ENCODE peak calls at places on chromosomes 11 and 22, in eight cellular contexts. K is amniotic epithelial cell, B is sigmoid colon, F is astrocyte of the hippocampus, Q is kidney glomerular epithelial cell, A is neural crest cell, H is ACHN, I is NCI-H1105 treated with DMSO at 0.1 percent for 48 hours. O is an unnamed sample.

GRCh38 chr22:40479126-40479800 is 108.9 kb downstream of the SGSM3 start:
- DNase-seq in K (no peak), B (no peak), F (no peak), Q (no peak), A (no peak), H (no peak), I (no peak), O (no peak)

GRCh38 chr11:69637601-69637955 is 3.4 kb upstream of the CCND1 start:
- DNase-seq in K (no peak), B (peak), F (no peak), Q (no peak), A (no peak), H (no peak), I (no peak), O (no peak)

GRCh38 chr11:118544010-118544646 is 13.1 kb downstream of the TMEM25 start:
- DNase-seq in K (no peak), B (no peak), F (no peak), Q (no peak), A (no peak), H (no peak), I (no peak), O (no peak)

GRCh38 chr11:117875397-117876048 is 935 bp downstream of the FXYD6 start:
- DNase-seq in K (no peak), B (peak), F (peak), Q (no peak), A (no peak), H (no peak), I (peak), O (no peak)

GRCh38 chr11:26048271-26048670 is 283.7 kb upstream of the ANO3 start:
- DNase-seq in K (no peak), B (no peak), F (no peak), Q (no peak), A (no peak), H (no peak), I (no peak), O (no peak)

GRCh38 chr11:114172871-114173444 is 113.4 kb downstream of the ZBTB16 start:
- DNase-seq in K (no peak), B (no peak), F (no peak), Q (no peak), A (no peak), H (no peak), I (peak), O (no peak)

GRCh38 chr22:17706451-17706900 is 67.8 kb downstream of the BID start:
- DNase-seq in K (peak), B (peak), F (peak), Q (peak), A (no peak), H (peak), I (no peak), O (peak)

GRCh38 chr11:78313181-78313788 is 104.3 kb downstream of the GAB2 start:
- DNase-seq in K (peak), B (no peak), F (peak), Q (no peak), A (no peak), H (no peak), I (peak), O (peak)

GRCh38 chr11:126404367-126404766 is 48.9 kb downstream of the ST3GAL4 start:
- DNase-seq in K (no peak), B (no peak), F (no peak), Q (no peak), A (no peak), H (no peak), I (no peak), O (no peak)

GRCh38 chr11:44446996-44447771 is 118.3 kb upstream of the CD82 start:
- DNase-seq in K (no peak), B (no peak), F (no peak), Q (no peak), A (no peak), H (no peak), I (no peak), O (no peak)

GRCh38 chr11:95035316-95035715 is 10.3 kb downstream of the KDM4E start:
- DNase-seq in K (no peak), B (no peak), F (no peak), Q (no peak), A (no peak), H (no peak), I (peak), O (no peak)

GRCh38 chr11:76208438-76208828 is 2.1 kb upstream of the WNT11 start:
- DNase-seq in K (no peak), B (no peak), F (peak), Q (no peak), A (no peak), H (no peak), I (no peak), O (no peak)

GRCh38 chr11:105673089-105673488 is 63.2 kb downstream of the GRIA4 start:
- DNase-seq in K (peak), B (no peak), F (peak), Q (peak), A (peak), H (peak), I (no peak), O (peak)

GRCh38 chr11:131392528-131393255 is 22.3 kb downstream of the NTM start:
- DNase-seq in K (no peak), B (no peak), F (peak), Q (no peak), A (no peak), H (no peak), I (no peak), O (peak)

GRCh38 chr11:17552041-17552355 is 4.9 kb downstream of the OTOG start:
- DNase-seq in K (no peak), B (no peak), F (no peak), Q (no peak), A (no peak), H (no peak), I (no peak), O (no peak)

GRCh38 chr22:48427731-48428211 is 1399.9 kb downstream of the BRD1 start:
- DNase-seq in K (no peak), B (no peak), F (no peak), Q (no peak), A (no peak), H (no peak), I (no peak), O (no peak)

GRCh38 chr11:130439160-130439519 is 9.3 kb upstream of the ADAMTS15 start:
- DNase-seq in K (no peak), B (no peak), F (no peak), Q (no peak), A (no peak), H (no peak), I (no peak), O (no peak)

GRCh38 chr22:24102366-24103200 is 78.7 kb upstream of the SUSD2 start:
- DNase-seq in K (no peak), B (peak), F (no peak), Q (no peak), A (no peak), H (no peak), I (no peak), O (no peak)